ENCODE peak calls at places on chromosomes 12 and 14, in five cellular contexts. G, W, X, U and H are unnamed samples.

GRCh38 chr14:104714681-104715080 is 9.3 kb upstream of the ADSS1 start:
- DNase-seq in G (no peak), W (no peak), X (no peak), U (no peak), H (no peak)

GRCh38 chr12:41151789-41152188 is 36.3 kb upstream of the PDZRN4 start:
- DNase-seq in G (no peak), W (no peak), X (no peak), U (no peak), H (peak)

GRCh38 chr12:123243851-123244250 is 10.6 kb downstream of the MTRFR start:
- DNase-seq in G (no peak), W (no peak), X (no peak), U (no peak), H (no peak)

GRCh38 chr14:77158175-77158908 is 16.8 kb upstream of the ZDHHC22 start:
- DNase-seq in G (peak), W (no peak), X (no peak), U (no peak), H (no peak)

GRCh38 chr12:68468036-68468435 is 135.9 kb upstream of the MDM1 start:
- DNase-seq in G (no peak), W (no peak), X (no peak), U (no peak), H (no peak)

GRCh38 chr14:88831285-88831684 is 6.8 kb downstream of the TTC8 start:
- DNase-seq in G (no peak), W (no peak), X (no peak), U (no peak), H (peak)

GRCh38 chr12:113273053-113273725 is 51.9 kb downstream of the TPCN1 start:
- DNase-seq in G (no peak), W (no peak), X (no peak), U (no peak), H (no peak)

GRCh38 chr14:94787092-94787491 is 17.2 kb upstream of the GSC start:
- DNase-seq in G (no peak), W (no peak), X (no peak), U (no peak), H (no peak)

GRCh38 chr12:26741828-26742227 is 91.2 kb downstream of the ITPR2 start:
- DNase-seq in G (no peak), W (no peak), X (no peak), U (no peak), H (no peak)

GRCh38 chr12:107164392-107164791 is 71.0 kb upstream of the CRY1 start:
- DNase-seq in G (no peak), W (no peak), X (no peak), U (no peak), H (no peak)

GRCh38 chr14:61145903-61146411 is 135.2 kb downstream of the TMEM30B start:
- DNase-seq in G (no peak), W (no peak), X (no peak), U (no peak), H (peak)

GRCh38 chr14:59582845-59583509 is 6.4 kb upstream of the CCDC175 start:
- DNase-seq in G (no peak), W (no peak), X (no peak), U (no peak), H (no peak)

GRCh38 chr14:50191499-50191898 is 39.9 kb downstream of the SOS2 start:
- DNase-seq in G (no peak), W (no peak), X (no peak), U (no peak), H (no peak)

GRCh38 chr12:89889051-89889450 is 180.4 kb upstream of the ATP2B1 start:
- DNase-seq in G (no peak), W (no peak), X (no peak), U (no peak), H (no peak)

GRCh38 chr14:89418452-89418851 is 1.4 kb upstream of the FOXN3 start:
- DNase-seq in G (no peak), W (no peak), X (no peak), U (no peak), H (no peak)

GRCh38 chr14:40354754-40355153 is 922.5 kb upstream of the FBXO33 start:
- DNase-seq in G (no peak), W (no peak), X (no peak), U (no peak), H (no peak)

GRCh38 chr12:102504280-102504679 is 23.9 kb upstream of the IGF1 start:
- DNase-seq in G (peak), W (no peak), X (peak), U (no peak), H (no peak)

GRCh38 chr14:75511201-75511600 is 11.1 kb upstream of the BATF start:
- DNase-seq in G (no peak), W (no peak), X (no peak), U (no peak), H (no peak)

GRCh38 chr12:5254703-5255102 is 177.2 kb upstream of the NTF3 start:
- DNase-seq in G (no peak), W (no peak), X (peak), U (no peak), H (no peak)

GRCh38 chr12:128140551-128140950 is 126.4 kb upstream of the TMEM132C start:
- DNase-seq in G (no peak), W (no peak), X (no peak), U (no peak), H (no peak)

GRCh38 chr14:100634026-100634425 is 46.8 kb upstream of the BEGAIN start:
- DNase-seq in G (no peak), W (no peak), X (no peak), U (no peak), H (no peak)

GRCh38 chr12:54622463-54623183 is 12.1 kb downstream of the LACRT start:
- DNase-seq in G (no peak), W (no peak), X (no peak), U (no peak), H (no peak)

GRCh38 chr12:79295572-79295971 is 395.2 kb downstream of the PAWR start:
- DNase-seq in G (no peak), W (no peak), X (no peak), U (no peak), H (no peak)

GRCh38 chr14:76760331-76761197 is 704 bp upstream of the VASH1 start:
- DNase-seq in G (no peak), W (no peak), X (no peak), U (no peak), H (no peak)

GRCh38 chr14:54475187-54475881 is 13.4 kb downstream of the GMFB start:
- DNase-seq in G (no peak), W (no peak), X (no peak), U (no peak), H (no peak)

GRCh38 chr12:100214518-100214917 is 13.9 kb downstream of the ACTR6 start:
- DNase-seq in G (no peak), W (no peak), X (no peak), U (no peak), H (no peak)

GRCh38 chr12:100216337-100216736 is 15.7 kb downstream of the ACTR6 start:
- DNase-seq in G (no peak), W (no peak), X (no peak), U (no peak), H (no peak)

GRCh38 chr12:100211698-100212097 is 11.1 kb downstream of the ACTR6 start:
- DNase-seq in G (no peak), W (no peak), X (no peak), U (no peak), H (no peak)

GRCh38 chr12:100213016-100213891 is 12.6 kb downstream of the ACTR6 start:
- DNase-seq in G (no peak), W (no peak), X (no peak), U (no peak), H (no peak)

DNA sequence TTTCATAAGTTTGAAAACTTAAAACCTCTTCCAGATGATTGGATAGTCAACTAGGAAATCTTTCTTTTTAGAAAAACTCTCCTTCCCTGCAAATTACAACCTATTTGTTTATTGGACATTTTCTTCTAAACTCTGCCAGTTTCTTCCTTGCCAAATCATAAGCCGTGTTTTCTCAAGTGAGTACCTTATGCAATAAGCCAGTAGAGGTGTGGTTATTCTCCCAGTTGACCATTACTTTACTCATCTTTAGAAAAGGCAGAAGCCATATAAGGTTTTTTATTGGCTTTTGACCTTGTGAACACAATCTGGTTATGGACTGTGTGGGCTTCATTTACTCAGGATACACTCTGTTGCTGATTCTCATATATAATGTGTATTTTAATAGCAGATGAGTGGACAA is 14.6 kb downstream of the ACTR6 start:
- DNase-seq in G (no peak), W (no peak), X (no peak), U (no peak), H (no peak)
- H3K27ac ChIP-seq in G (no peak), W (peak), X (no peak), U (no peak), H (no peak)

DNA sequence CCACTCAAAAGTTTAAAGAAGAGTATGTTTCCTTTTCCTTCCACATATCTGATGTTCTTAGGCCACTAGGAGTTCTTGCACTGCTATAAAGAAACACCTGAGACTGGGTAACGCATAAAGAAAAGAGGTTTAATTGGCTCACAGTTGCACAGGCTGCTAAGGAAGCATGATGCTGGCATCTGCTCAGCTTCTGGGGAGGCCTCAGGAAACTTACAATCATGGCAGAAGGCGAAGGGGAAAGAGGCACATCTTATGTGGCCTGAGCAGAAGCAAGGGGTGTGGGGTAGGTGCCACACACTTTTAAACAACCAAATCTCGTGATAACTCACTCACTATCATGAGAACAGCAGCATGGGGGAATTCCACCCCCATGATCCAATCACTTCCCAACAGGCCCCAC is 7.7 kb upstream of the CRADD start:
- DNase-seq in G (no peak), W (no peak), X (no peak), U (no peak), H (no peak)
- H3K27ac ChIP-seq in G (no peak), W (no peak), X (no peak), U (no peak), H (no peak)

GRCh38 chr12:1993871-1994371 is 10.3 kb downstream of the DCP1B start:
- DNase-seq in G (no peak), W (no peak), X (no peak), U (no peak), H (no peak)

GRCh38 chr12:1992732-1993131 is 11.5 kb downstream of the DCP1B start:
- DNase-seq in G (no peak), W (no peak), X (no peak), U (no peak), H (no peak)

GRCh38 chr12:1995205-1995896 is 8.9 kb downstream of the DCP1B start:
- DNase-seq in G (no peak), W (no peak), X (no peak), U (no peak), H (no peak)

GRCh38 chr12:1993341-1993740 is 10.9 kb downstream of the DCP1B start:
- DNase-seq in G (no peak), W (no peak), X (no peak), U (no peak), H (peak)

GRCh38 chr12:1994429-1995143 is 9.7 kb downstream of the DCP1B start:
- DNase-seq in G (no peak), W (no peak), X (no peak), U (no peak), H (no peak)
- H3K27ac ChIP-seq in G (no peak), W (peak), X (no peak), U (peak), H (no peak)

GRCh38 chr14:103541944-103542544 is 13.0 kb downstream of the TRMT61A start:
- DNase-seq in G (no peak), W (no peak), X (no peak), U (no peak), H (no peak)

GRCh38 chr14:103543140-103543539 is 14.1 kb downstream of the TRMT61A start:
- DNase-seq in G (peak), W (no peak), X (no peak), U (no peak), H (no peak)

GRCh38 chr14:103540816-103541493 is 12.0 kb downstream of the TRMT61A start:
- DNase-seq in G (no peak), W (no peak), X (no peak), U (no peak), H (peak)

GRCh38 chr14:103542545-103543088 is 13.6 kb downstream of the TRMT61A start:
- DNase-seq in G (peak), W (no peak), X (no peak), U (peak), H (no peak)

GRCh38 chr14:103541494-103541943 is 12.5 kb downstream of the TRMT61A start:
- DNase-seq in G (no peak), W (no peak), X (no peak), U (no peak), H (no peak)
- H3K27ac ChIP-seq in G (peak), W (peak), X (peak), U (peak), H (peak)

GRCh38 chr12:29072631-29073030 is 76.4 kb upstream of the FAR2 start:
- DNase-seq in G (no peak), W (no peak), X (no peak), U (no peak), H (no peak)
- H3K27ac ChIP-seq in G (no peak), W (no peak), X (no peak), U (no peak), H (peak)

DNA sequence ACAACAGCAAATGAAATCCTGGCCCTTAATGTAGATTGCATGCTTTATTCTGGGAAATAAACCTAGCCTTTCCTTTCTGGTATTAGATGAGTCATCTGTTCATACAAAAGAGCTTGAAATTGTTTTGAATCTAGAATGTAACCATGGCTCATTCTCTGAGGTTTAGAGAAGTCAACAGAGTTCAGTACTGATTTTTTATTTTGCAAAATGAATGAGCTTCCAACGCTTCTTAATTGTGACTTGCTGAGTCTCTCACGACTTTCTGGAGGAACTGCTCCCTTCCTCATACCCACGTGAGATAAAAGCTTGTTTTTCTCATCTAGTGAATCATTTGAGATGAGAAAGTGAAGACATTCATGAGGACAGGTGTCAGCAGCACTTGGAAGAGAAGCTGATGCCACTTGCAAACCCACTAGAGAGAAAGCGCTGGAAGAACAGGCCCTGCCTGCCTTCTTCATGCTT is 509.6 kb downstream of the VRK1 start:
- DNase-seq in G (no peak), W (no peak), X (no peak), U (no peak), H (no peak)
- H3K27ac ChIP-seq in G (no peak), W (no peak), X (no peak), U (no peak), H (no peak)

GRCh38 chr14:52033131-52033642 is 35.7 kb downstream of the NID2 start:
- DNase-seq in G (no peak), W (no peak), X (no peak), U (no peak), H (no peak)
- H3K27ac ChIP-seq in G (no peak), W (peak), X (peak), U (peak), H (no peak)